ENCODE peak calls at places on chromosomes 3 and 15, in six cellular contexts. B is IMR-90, M is HL-60, O is right atrium auricular region, X is nephron progenitor cell, I is A549. U is an unnamed sample.

GRCh38 chr15:85943825-85944224 is 135.8 kb upstream of the AGBL1 start:
- DNase-seq in O (no peak), I (no peak), X (no peak), M (no peak), B (no peak), U (no peak)

GRCh38 chr15:74311734-74312444 is 55.6 kb downstream of the CYP11A1 start:
- DNase-seq in X (peak), O (no peak), M (no peak), B (peak), I (peak), U (peak)

GRCh38 chr15:61828008-61828407 is 232.2 kb downstream of the VPS13C start:
- DNase-seq in M (no peak), I (peak), X (no peak), O (no peak), B (no peak), U (no peak)

GRCh38 chr15:82051664-82052063 is 5.8 kb upstream of the MEX3B start:
- DNase-seq in M (no peak), X (no peak), O (no peak), B (peak), I (no peak), U (no peak)

GRCh38 chr3:10192953-10193691 is 28.4 kb downstream of the IRAK2 start:
- DNase-seq in B (peak), I (peak), X (peak), M (peak), O (no peak), U (no peak)

GRCh38 chr3:8625991-8626390 is 18.6 kb downstream of the SSUH2 start:
- DNase-seq in X (no peak), M (no peak), I (no peak), B (peak), O (no peak), U (peak)

GRCh38 chr15:83854314-83854713 is 200.4 kb downstream of the ADAMTSL3 start:
- DNase-seq in B (peak), O (no peak), X (no peak), I (no peak), M (no peak), U (peak)

GRCh38 chr15:23687143-23687470 is at the start of gene NDN:
- DNase-seq in I (no peak), X (peak), B (peak), M (no peak), O (no peak), U (no peak)

GRCh38 chr3:129656659-129657247 is 50.3 kb upstream of the PLXND1 start:
- DNase-seq in B (no peak), M (no peak), O (no peak), I (no peak), X (no peak), U (peak)

GRCh38 chr15:70765504-70766281 is 2.3 kb upstream of the UACA start:
- DNase-seq in O (no peak), I (no peak), X (no peak), B (peak), M (no peak), U (no peak)

GRCh38 chr15:57306305-57306943 is 69.9 kb upstream of the CGNL1 start:
- DNase-seq in O (peak), M (peak), B (peak), X (peak), I (peak), U (peak)

GRCh38 chr3:37957185-37957936 is 33.2 kb upstream of the VILL start:
- DNase-seq in I (no peak), M (no peak), B (no peak), O (no peak), X (no peak), U (no peak)

GRCh38 chr15:70195808-70196304 is 98.1 kb upstream of the TLE3 start:
- DNase-seq in M (no peak), O (peak), I (peak), B (peak), X (peak), U (no peak)

GRCh38 chr15:96629501-96629900 is 299.0 kb downstream of the NR2F2 start:
- DNase-seq in I (no peak), M (no peak), X (no peak), B (no peak), O (no peak), U (no peak)

GRCh38 chr3:144015133-144015532 is 43.5 kb downstream of the DIPK2A start:
- DNase-seq in X (no peak), O (no peak), B (no peak), I (no peak), M (no peak), U (no peak)

GRCh38 chr3:98972720-98973119 is 71.2 kb upstream of the DCBLD2 start:
- DNase-seq in B (no peak), X (no peak), M (no peak), O (no peak), I (no peak), U (no peak)

GRCh38 chr3:34009480-34009844 is 211.0 kb downstream of the PDCD6IP start:
- DNase-seq in M (no peak), I (peak), X (no peak), O (no peak), B (peak), U (no peak)

GRCh38 chr15:38117781-38118180 is 134.9 kb upstream of the SPRED1 start:
- DNase-seq in X (no peak), B (no peak), I (no peak), M (no peak), O (no peak), U (no peak)

GRCh38 chr3:43346990-43347749 is 60.8 kb downstream of the SNRK start:
- DNase-seq in I (no peak), M (no peak), O (no peak), X (no peak), B (peak), U (no peak)

GRCh38 chr15:51973220-51973619 is 1.6 kb upstream of the LEO1 start:
- DNase-seq in M (no peak), I (no peak), O (no peak), B (no peak), X (no peak), U (no peak)

GRCh38 chr3:123424999-123425386 is 23.9 kb downstream of the ADCY5 start:
- DNase-seq in O (no peak), I (no peak), X (no peak), B (no peak), M (no peak), U (no peak)

GRCh38 chr15:95416576-95416975 is 913.9 kb upstream of the NR2F2 start:
- DNase-seq in I (no peak), B (no peak), O (no peak), X (no peak), M (no peak), U (no peak)

GRCh38 chr3:123586131-123586530 is 1.3 kb upstream of the HACD2 start:
- DNase-seq in B (no peak), M (peak), I (peak), O (no peak), X (peak), U (peak)

GRCh38 chr3:154584041-154584440 is 154.1 kb upstream of the GPR149 start:
- DNase-seq in I (no peak), M (no peak), B (no peak), X (no peak), O (no peak), U (no peak)

GRCh38 chr3:48678056-48678455 is 7.7 kb downstream of the NCKIPSD start:
- DNase-seq in B (peak), O (no peak), I (no peak), M (no peak), X (no peak), U (no peak)

GRCh38 chr3:129016366-129016724 is 15.2 kb downstream of the EFCC1 start:
- DNase-seq in M (peak), B (no peak), I (no peak), X (no peak), O (no peak), U (no peak)

GRCh38 chr3:23845817-23846216 is 40.1 kb downstream of the UBE2E1 start:
- DNase-seq in I (no peak), O (no peak), B (no peak), M (no peak), X (no peak), U (no peak)

GRCh38 chr3:157447026-157447694 is 10.5 kb downstream of the PTX3 start:
- DNase-seq in B (peak), M (peak), O (no peak), X (no peak), I (no peak), U (peak)

GRCh38 chr3:84066920-84067319 is 891.9 kb upstream of the CADM2 start:
- DNase-seq in X (no peak), I (no peak), O (no peak), M (no peak), B (no peak), U (no peak)

GRCh38 chr3:32586361-32586760 is 15.7 kb upstream of the DYNC1LI1 start:
- DNase-seq in B (no peak), I (no peak), O (no peak), M (peak), X (no peak), U (no peak)

GRCh38 chr3:39183231-39184080 is 8.9 kb downstream of the XIRP1 start:
- DNase-seq in B (no peak), X (no peak), O (peak), M (no peak), I (no peak), U (no peak)

GRCh38 chr3:118972974-118973373 is 61.7 kb downstream of the IGSF11 start:
- DNase-seq in M (no peak), B (no peak), X (no peak), O (no peak), I (no peak), U (no peak)

GRCh38 chr3:53145109-53146077 is 15.2 kb upstream of the RFT1 start:
- DNase-seq in M (no peak), O (no peak), X (no peak), I (no peak), B (peak), U (no peak)

GRCh38 chr15:31325432-31325975 is 1.1 kb upstream of the KLF13 start:
- DNase-seq in M (peak), X (peak), I (peak), B (peak), O (peak), U (no peak)

GRCh38 chr15:88255496-88256171 is 905 bp downstream of the NTRK3 start:
- DNase-seq in I (peak), M (no peak), B (peak), X (peak), O (no peak), U (no peak)

GRCh38 chr3:53141468-53141840 is 11.2 kb upstream of the RFT1 start:
- DNase-seq in M (peak), I (no peak), O (no peak), X (no peak), B (no peak), U (no peak)

GRCh38 chr3:184085389-184085852 is 11.4 kb upstream of the HTR3E start:
- DNase-seq in O (no peak), M (peak), B (peak), I (no peak), X (no peak), U (no peak)

U was measured in HCT116.